ENCODE peak calls at places on chromosome 7, in eight cellular contexts. N, C, A, D, J, V, U and T are unnamed samples.

GRCh38 chr7:21944616-21945373 is 904 bp downstream of the CDCA7L start:
- DNase-seq in N (no peak), C (no peak), A (no peak), D (no peak), J (no peak), V (no peak), U (peak; percentile 42), T (peak; percentile 12)

GRCh38 chr7:46032936-46033335 is 111.9 kb upstream of the IGFBP3 start:
- DNase-seq in N (no peak), C (no peak), A (no peak), D (no peak), J (no peak), V (no peak), U (peak; percentile 88), T (no peak)

GRCh38 chr7:100602889-100603696 is 930 bp downstream of the PCOLCE start:
- DNase-seq in N (no peak), C (no peak), A (peak; percentile 58), D (no peak), J (no peak), V (no peak), U (peak; percentile 73), T (no peak)

GRCh38 chr7:155459133-155459866 is 1.4 kb downstream of the EN2 start:
- DNase-seq in N (no peak), C (no peak), A (no peak), D (no peak), J (no peak), V (no peak), U (no peak), T (no peak)

GRCh38 chr7:4140933-4141332 is 541.2 kb upstream of the FOXK1 start:
- DNase-seq in N (no peak), C (no peak), A (no peak), D (no peak), J (no peak), V (no peak), U (no peak), T (no peak)

GRCh38 chr7:418636-419280 is 100.9 kb downstream of the PDGFA start:
- DNase-seq in N (no peak), C (no peak), A (no peak), D (no peak), J (no peak), V (no peak), U (no peak), T (no peak)

GRCh38 chr7:32516551-32517082 is 21.3 kb downstream of the AVL9 start:
- DNase-seq in N (no peak), C (no peak), A (no peak), D (no peak), J (no peak), V (no peak), U (no peak), T (no peak)

GRCh38 chr7:117715784-117716445 is 157.3 kb downstream of the CTTNBP2 start:
- DNase-seq in N (peak; percentile 26), C (peak; percentile 32), A (peak; percentile 33), D (no peak), J (no peak), V (no peak), U (peak; percentile 63), T (peak; percentile 12)

GRCh38 chr7:156898938-156899337 is 6.0 kb upstream of the LMBR1 start:
- DNase-seq in N (no peak), C (no peak), A (no peak), D (no peak), J (no peak), V (no peak), U (no peak), T (no peak)

GRCh38 chr7:106604303-106604918 is 56.5 kb downstream of the CCDC71L start:
- DNase-seq in N (no peak), C (no peak), A (no peak), D (no peak), J (no peak), V (no peak), U (no peak), T (no peak)

GRCh38 chr7:88346357-88346756 is 39.7 kb upstream of the STEAP4 start:
- DNase-seq in N (no peak), C (no peak), A (no peak), D (no peak), J (no peak), V (no peak), U (no peak), T (no peak)

GRCh38 chr7:140810830-140811556 is 113.7 kb downstream of the BRAF start:
- DNase-seq in N (peak; percentile 34), C (peak; percentile 36), A (peak; percentile 34), D (no peak), J (peak; percentile 60), V (peak; percentile 21), U (peak; percentile 69), T (peak; percentile 33)

GRCh38 chr7:103142494-103142893 is 6.4 kb downstream of the NAPEPLD start:
- DNase-seq in N (no peak), C (no peak), A (no peak), D (no peak), J (no peak), V (no peak), U (no peak), T (no peak)

GRCh38 chr7:134307320-134307719 is 9.4 kb downstream of the SLC35B4 start:
- DNase-seq in N (no peak), C (no peak), A (no peak), D (no peak), J (no peak), V (no peak), U (peak; percentile 59), T (no peak)

GRCh38 chr7:121305109-121305508 is 23.7 kb upstream of the WNT16 start:
- DNase-seq in N (no peak), C (no peak), A (no peak), D (no peak), J (no peak), V (no peak), U (peak; percentile 56), T (no peak)

GRCh38 chr7:5701085-5701914 is 80.2 kb downstream of the RNF216 start:
- DNase-seq in N (no peak), C (no peak), A (no peak), D (no peak), J (peak; percentile 41), V (peak; percentile 55), U (peak; percentile 53), T (no peak)

GRCh38 chr7:25842201-25842726 is 309.7 kb upstream of the NFE2L3 start:
- DNase-seq in N (no peak), C (no peak), A (no peak), D (no peak), J (no peak), V (no peak), U (no peak), T (no peak)